ENCODE peak calls at places on chromosomes 6 and 20, in four cellular contexts. O is uterus; X is activated CD4-positive, alpha-beta T cell treated with anti-CD3 and anti-CD28 coated beads, Interleukin-2, amount 50 U/mL, for 48 hours; L is stimulated activated CD4-positive, alpha-beta T cell treated with anti-CD3 and anti-CD28 coated beads, Interleukin-4, amount 100 ng/mL, for 4 hours. N is an unnamed sample.

GRCh38 chr6:119052292-119052889 is 26.1 kb downstream of the FAM184A start:
- DNase-seq in O (no peak), X (peak; percentile 40), L (no peak), N (no peak)

GRCh38 chr6:106511274-106512047 is 117.8 kb downstream of the RTN4IP1 start:
- DNase-seq in O (no peak), X (peak; percentile 40), L (no peak), N (no peak)

GRCh38 chr20:10322073-10323012 is 103.7 kb downstream of the SNAP25 start:
- DNase-seq in O (no peak), X (no peak), L (no peak), N (no peak)

GRCh38 chr20:34472246-34472925 is 43.8 kb upstream of the DYNLRB1 start:
- DNase-seq in O (no peak), X (no peak), L (no peak), N (peak; percentile 39)

GRCh38 chr6:44456966-44457292 is 69.4 kb downstream of the CDC5L start:
- DNase-seq in O (no peak), X (no peak), L (no peak), N (no peak)

GRCh38 chr6:10531942-10532341 is 10.8 kb downstream of the GCNT2 start:
- DNase-seq in O (no peak), X (no peak), L (no peak), N (no peak)

GRCh38 chr6:166106076-166106686 is 61.5 kb downstream of the TBXT start:
- DNase-seq in O (peak; percentile 74), X (peak; percentile 83), L (peak; percentile 49), N (peak; percentile 2)

GRCh38 chr6:144661101-144661806 is 376.1 kb downstream of the UTRN start:
- DNase-seq in O (no peak), X (no peak), L (no peak), N (no peak)

GRCh38 chr6:43009124-43009523 is 4.6 kb downstream of the MEA1 start:
- DNase-seq in O (no peak), X (peak; percentile 23), L (peak; percentile 20), N (no peak)

GRCh38 chr6:9404351-9405146 is 969.2 kb upstream of the SLC35B3 start:
- DNase-seq in O (no peak), X (no peak), L (no peak), N (no peak)

GRCh38 chr6:71194730-71195129 is 93.9 kb upstream of the OGFRL1 start:
- DNase-seq in O (no peak), X (no peak), L (no peak), N (peak; percentile 76)

GRCh38 chr6:42041131-42042055 is 8.9 kb upstream of the TAF8 start:
- DNase-seq in O (no peak), X (no peak), L (no peak), N (no peak)

GRCh38 chr6:154500769-154501171 is 9.7 kb downstream of the CNKSR3 start:
- DNase-seq in O (no peak), X (no peak), L (no peak), N (no peak)

GRCh38 chr6:164926686-164927085 is 382.7 kb downstream of the C6orf118 start:
- DNase-seq in O (no peak), X (no peak), L (no peak), N (no peak)

GRCh38 chr6:128518531-128519131 is 1.8 kb downstream of the PTPRK start:
- DNase-seq in O (no peak), X (no peak), L (no peak), N (no peak)

GRCh38 chr6:105363100-105363754 is 39.7 kb downstream of the PREP start:
- DNase-seq in O (no peak), X (no peak), L (no peak), N (no peak)

GRCh38 chr6:152124432-152125074 is 317.1 kb downstream of the ESR1 start:
- DNase-seq in O (no peak), X (no peak), L (no peak), N (peak; percentile 13)

GRCh38 chr20:22711981-22712755 is 127.8 kb upstream of the FOXA2 start:
- DNase-seq in O (no peak), X (no peak), L (no peak), N (no peak)

GRCh38 chr20:48015943-48016723 is 230.9 kb upstream of the SULF2 start:
- DNase-seq in O (no peak), X (no peak), L (no peak), N (peak; percentile 94)

GRCh38 chr20:5864428-5864827 is 85.9 kb downstream of the TRMT6 start:
- DNase-seq in O (no peak), X (no peak), L (no peak), N (no peak)

GRCh38 chr6:214428-214827 is 77.9 kb upstream of the DUSP22 start:
- DNase-seq in O (no peak), X (no peak), L (no peak), N (no peak)

GRCh38 chr6:97053643-97054411 is 129.3 kb downstream of the KLHL32 start:
- DNase-seq in O (no peak), X (no peak), L (no peak), N (no peak)

GRCh38 chr20:50172347-50173013 is 18.1 kb upstream of the CEBPB start:
- DNase-seq in O (peak; percentile 81), X (no peak), L (no peak), N (peak; percentile 18)

GRCh38 chr20:373171-373890 is 7.2 kb upstream of the TRIB3 start:
- DNase-seq in O (no peak), X (no peak), L (no peak), N (peak; percentile 29)

GRCh38 chr6:39076993-39077535 is 28.5 kb downstream of the GLP1R start:
- DNase-seq in O (no peak), X (no peak), L (no peak), N (no peak)

GRCh38 chr20:44961024-44961866 is 1.0 kb upstream of the TOMM34 start:
- DNase-seq in O (no peak), X (no peak), L (no peak), N (no peak)

GRCh38 chr6:16217156-16217721 is 21.1 kb upstream of the GMPR start:
- DNase-seq in O (no peak), X (no peak), L (no peak), N (no peak)

GRCh38 chr6:131627724-131628682 is at the start of gene MED23:
- DNase-seq in O (peak; percentile 95), X (peak; percentile 97), L (peak; percentile 90), N (peak; percentile 63)

GRCh38 chr6:34517966-34518365 is 38.2 kb downstream of the SPDEF start:
- DNase-seq in O (no peak), X (no peak), L (no peak), N (no peak)

GRCh38 chr6:83868639-83869038 is 9.2 kb downstream of the CYB5R4 start:
- DNase-seq in O (no peak), X (no peak), L (no peak), N (peak; percentile 39)

GRCh38 chr6:135944120-135944519 is 92.6 kb downstream of the PDE7B start:
- DNase-seq in O (no peak), X (no peak), L (no peak), N (no peak)

GRCh38 chr20:24937579-24937978 is 11.5 kb upstream of the CST7 start:
- DNase-seq in O (no peak), X (no peak), L (no peak), N (no peak)

GRCh38 chr6:150689900-150690590 is 90.4 kb downstream of the PLEKHG1 start:
- DNase-seq in O (no peak), X (no peak), L (no peak), N (no peak)

GRCh38 chr6:53426544-53427270 is 78.0 kb upstream of the ELOVL5 start:
- DNase-seq in O (no peak), X (no peak), L (no peak), N (no peak)

GRCh38 chr20:7703436-7703835 is 236.8 kb downstream of the HAO1 start:
- DNase-seq in O (no peak), X (no peak), L (no peak), N (no peak)

GRCh38 chr6:16136536-16137450 is 7.9 kb downstream of the MYLIP start:
- DNase-seq in O (no peak), X (peak; percentile 28), L (peak; percentile 67), N (peak; percentile 57)

N was measured in GM04503.